ENCODE peak calls at places on chromosomes 13 and 19, in six cellular contexts. Z is smooth muscle cell of the brain vasculature; C is endothelial cell; T is LHCN-M2; X is stimulated activated CD4-positive, alpha-beta T cell treated with anti-CD3 and anti-CD28 coated beads, Interleukin-15, amount 100 ng/mL, for 48 hours; J is AG04450. F is an unnamed sample.

GRCh38 chr13:102267191-102267590 is 134.7 kb downstream of the FGF14 start:
- DNase-seq in T (no peak), C (no peak), J (no peak), Z (no peak), X (no peak), F (no peak)

GRCh38 chr13:39462456-39462855 is 140.5 kb downstream of the LHFPL6 start:
- DNase-seq in J (no peak), Z (no peak), T (peak), X (no peak), C (no peak), F (no peak)

GRCh38 chr19:49403404-49404187 is 15.5 kb downstream of the KASH5 start:
- DNase-seq in T (no peak), Z (peak), J (no peak), C (no peak), X (no peak), F (peak)

GRCh38 chr19:2095338-2095938 is 688 bp downstream of the MOB3A start:
- DNase-seq in Z (no peak), X (no peak), T (no peak), J (no peak), C (no peak), F (no peak)

GRCh38 chr13:112231451-112232083 is 144.6 kb upstream of the SPACA7 start:
- DNase-seq in X (no peak), J (no peak), T (no peak), Z (no peak), C (no peak), F (no peak)

GRCh38 chr13:98842858-98843481 is 90.5 kb upstream of the SLC15A1 start:
- DNase-seq in Z (peak), T (peak), X (peak), C (peak), J (peak), F (peak)

GRCh38 chr13:36329355-36329754 is 16.8 kb downstream of the SPART start:
- DNase-seq in X (no peak), J (no peak), Z (no peak), C (no peak), T (no peak), F (no peak)

GRCh38 chr13:28449826-28450773 is 44.8 kb downstream of the FLT1 start:
- DNase-seq in T (no peak), X (no peak), C (no peak), Z (no peak), J (no peak), F (no peak)

GRCh38 chr13:74193391-74193790 is 59.2 kb upstream of the KLF12 start:
- DNase-seq in J (no peak), C (no peak), T (no peak), Z (no peak), X (no peak), F (no peak)

GRCh38 chr19:51784922-51785690 is 9.9 kb upstream of the FPR3 start:
- DNase-seq in J (no peak), T (peak), X (peak), C (no peak), Z (no peak), F (no peak)

GRCh38 chr13:110240943-110241342 is 66.0 kb downstream of the COL4A1 start:
- DNase-seq in T (no peak), Z (no peak), X (no peak), J (no peak), C (peak), F (no peak)

GRCh38 chr19:27974082-27974513 is 1238.9 kb downstream of the UQCRFS1 start:
- DNase-seq in J (no peak), T (no peak), X (no peak), C (peak), Z (no peak), F (peak)

GRCh38 chr19:19719798-19720197 is 13.1 kb downstream of the ZNF14 start:
- DNase-seq in J (no peak), C (no peak), X (no peak), Z (no peak), T (no peak), F (no peak)

GRCh38 chr13:93218583-93218982 is 8.0 kb upstream of the GPC6 start:
- DNase-seq in J (no peak), X (no peak), C (no peak), T (peak), Z (no peak), F (no peak)

GRCh38 chr13:50910483-50910805 is 853 bp downstream of the RNASEH2B start:
- DNase-seq in J (no peak), Z (no peak), X (no peak), C (peak), T (peak), F (no peak)

GRCh38 chr13:23859455-23859854 is 29.7 kb downstream of the MIPEP start:
- DNase-seq in J (no peak), X (no peak), T (no peak), C (no peak), Z (no peak), F (no peak)

GRCh38 chr19:15180451-15181390 is 20.1 kb downstream of the NOTCH3 start:
- DNase-seq in J (no peak), Z (no peak), X (no peak), T (no peak), C (no peak), F (no peak)

GRCh38 chr13:111506131-111506530 is 185.7 kb downstream of the TEX29 start:
- DNase-seq in Z (no peak), J (no peak), X (no peak), T (no peak), C (no peak), F (no peak)

GRCh38 chr13:37775871-37776270 is 93.7 kb downstream of the TRPC4 start:
- DNase-seq in C (no peak), T (peak), X (no peak), Z (no peak), J (no peak), F (peak)

GRCh38 chr13:89401209-89401810 is 1730.1 kb downstream of the SLITRK5 start:
- DNase-seq in X (no peak), C (no peak), T (peak), Z (no peak), J (peak), F (peak)

GRCh38 chr19:35006342-35006998 is 6.3 kb downstream of the GRAMD1A start:
- DNase-seq in X (no peak), T (peak), J (no peak), Z (no peak), C (no peak), F (no peak)

GRCh38 chr19:805161-805561 is 7.9 kb downstream of the PTBP1 start:
- DNase-seq in Z (no peak), X (no peak), J (no peak), T (no peak), C (no peak), F (no peak)

GRCh38 chr13:68027311-68027710 is 797.2 kb upstream of the PCDH9 start:
- DNase-seq in Z (no peak), X (no peak), J (no peak), T (no peak), C (no peak), F (peak)

GRCh38 chr19:2602391-2603181 is 99.9 kb downstream of the GNG7 start:
- DNase-seq in X (no peak), T (no peak), Z (peak), J (peak), C (no peak), F (peak)

GRCh38 chr13:102913924-102914628 is 68.2 kb downstream of the ERCC5 start:
- DNase-seq in Z (no peak), T (peak), X (no peak), J (no peak), C (no peak), F (peak)

GRCh38 chr13:47794963-47795362 is 206.1 kb downstream of the SUCLA2 start:
- DNase-seq in C (no peak), Z (no peak), J (no peak), X (no peak), T (peak), F (no peak)

GRCh38 chr19:50230379-50231351 is 27.2 kb downstream of the MYH14 start:
- DNase-seq in X (no peak), Z (no peak), J (no peak), C (no peak), T (no peak), F (no peak)

GRCh38 chr13:61052175-61052574 is 363.5 kb downstream of the PCDH20 start:
- DNase-seq in J (no peak), C (no peak), T (no peak), X (no peak), Z (no peak), F (no peak)

GRCh38 chr13:113052206-113052605 is 53.4 kb upstream of the F7 start:
- DNase-seq in J (no peak), C (no peak), X (no peak), Z (no peak), T (no peak), F (no peak)

GRCh38 chr13:42602910-42603309 is 29.0 kb downstream of the TNFSF11 start:
- DNase-seq in T (no peak), C (no peak), J (no peak), X (no peak), Z (no peak), F (no peak)

GRCh38 chr19:32910874-32911273 is 41.3 kb upstream of the SLC7A9 start:
- DNase-seq in J (no peak), X (no peak), T (no peak), C (no peak), Z (no peak), F (no peak)

GRCh38 chr13:113454936-113455335 is 1.6 kb upstream of the ADPRHL1 start:
- DNase-seq in C (no peak), Z (no peak), T (no peak), X (no peak), J (no peak), F (no peak)

GRCh38 chr13:47628666-47629065 is 372.4 kb downstream of the SUCLA2 start:
- DNase-seq in X (no peak), Z (no peak), T (peak), J (no peak), C (no peak), F (no peak)

GRCh38 chr13:106105153-106105552 is 430.3 kb downstream of the EFNB2 start:
- DNase-seq in C (no peak), J (no peak), X (no peak), T (peak), Z (no peak), F (no peak)

GRCh38 chr13:102682727-102683126 is 12.1 kb downstream of the METTL21C start:
- DNase-seq in Z (no peak), T (no peak), C (no peak), X (no peak), J (no peak), F (no peak)